ENCODE peak calls at places on chromosomes 11 and 22, in nine cellular contexts. E, W, F, Z, V, U, J, Y and G are unnamed samples.

GRCh38 chr22:32083000-32083399 is 39.9 kb downstream of the SLC5A1 start:
- DNase-seq in U (no peak), E (no peak), F (no peak), W (no peak), Z (no peak), Y (no peak), J (no peak), V (no peak), G (no peak)

GRCh38 chr22:31230871-31231621 is 18.9 kb downstream of the LIMK2 start:
- DNase-seq in J (peak), Y (peak), E (no peak), Z (peak), V (no peak), F (peak), U (peak), W (peak), G (peak)

GRCh38 chr11:72228229-72228843 is 3.8 kb downstream of the INPPL1 start:
- DNase-seq in J (no peak), Z (no peak), V (peak), F (no peak), E (no peak), W (peak), U (no peak), Y (no peak), G (no peak)

GRCh38 chr22:24768537-24769374 is 5.8 kb downstream of the PIWIL3 start:
- DNase-seq in W (peak), F (peak), Z (peak), Y (peak), E (no peak), J (peak), V (peak), U (peak), G (peak)

GRCh38 chr11:118572075-118572913 is at the start of gene ARCN1:
- DNase-seq in Z (peak), J (peak), E (no peak), F (peak), W (peak), Y (peak), V (peak), U (peak), G (peak)

GRCh38 chr11:120715239-120715638 is 203.7 kb downstream of the GRIK4 start:
- DNase-seq in J (no peak), Y (no peak), U (no peak), Z (no peak), F (no peak), W (no peak), V (no peak), E (no peak), G (peak)

GRCh38 chr22:21077884-21078508 is 32.2 kb downstream of the LRRC74B start:
- DNase-seq in V (no peak), Z (no peak), U (no peak), F (no peak), W (no peak), J (no peak), E (no peak), Y (no peak), G (no peak)

GRCh38 chr22:21098099-21098671 is 52.4 kb downstream of the LRRC74B start:
- DNase-seq in E (no peak), Z (no peak), F (no peak), Y (no peak), J (no peak), W (no peak), V (no peak), U (no peak), G (no peak)

GRCh38 chr22:44658371-44658953 is 43.5 kb upstream of the PRR5 start:
- DNase-seq in U (no peak), Z (peak), Y (peak), V (no peak), J (no peak), F (no peak), W (no peak), E (no peak), G (no peak)

GRCh38 chr22:44685384-44686056 is 16.5 kb upstream of the PRR5 start:
- DNase-seq in J (peak), Z (peak), U (peak), V (no peak), F (peak), E (peak), Y (no peak), W (peak), G (peak)

GRCh38 chr22:48185656-48186055 is 1423.2 kb downstream of the TBC1D22A start:
- DNase-seq in U (no peak), Z (no peak), V (peak), J (no peak), W (no peak), F (no peak), Y (no peak), E (no peak), G (no peak)

GRCh38 chr11:77140231-77140959 is 12.3 kb downstream of the MYO7A start:
- DNase-seq in W (peak), F (no peak), Y (no peak), U (peak), V (no peak), J (no peak), E (no peak), Z (peak), G (no peak)

GRCh38 chr22:25016311-25016710 is 63.8 kb downstream of the KIAA1671 start:
- DNase-seq in W (no peak), V (no peak), E (no peak), F (no peak), Z (no peak), Y (no peak), J (no peak), U (no peak), G (no peak)

GRCh38 chr11:19316434-19316833 is 75.7 kb upstream of the E2F8 start:
- DNase-seq in Y (no peak), J (no peak), W (no peak), F (no peak), V (no peak), E (no peak), U (peak), Z (no peak), G (no peak)

GRCh38 chr11:96037267-96037990 is 113.5 kb upstream of the MTMR2 start:
- DNase-seq in Y (peak), V (no peak), U (no peak), W (peak), F (no peak), E (peak), Z (no peak), J (peak), G (no peak)

GRCh38 chr11:65489706-65490310 is 9.0 kb upstream of the MALAT1 start:
- DNase-seq in V (no peak), W (no peak), E (no peak), J (no peak), Y (peak), F (no peak), Z (no peak), U (no peak), G (no peak)

GRCh38 chr11:94858012-94858705 is 90.0 kb downstream of the AMOTL1 start:
- DNase-seq in F (no peak), W (no peak), E (no peak), J (no peak), Z (no peak), V (no peak), U (no peak), Y (no peak), G (no peak)

GRCh38 chr22:20758688-20759087 is 15.2 kb upstream of the SERPIND1 start:
- DNase-seq in F (no peak), J (no peak), Z (no peak), U (no peak), Y (no peak), W (no peak), E (no peak), V (no peak), G (no peak)

GRCh38 chr11:3807856-3808845 is at the start of gene PGAP2:
- DNase-seq in F (peak), Z (peak), V (no peak), U (peak), W (peak), Y (peak), J (peak), E (no peak), G (peak)

GRCh38 chr11:20364412-20364792 is 888 bp downstream of the HTATIP2 start:
- DNase-seq in U (peak), F (no peak), V (no peak), J (peak), Z (no peak), E (no peak), Y (no peak), W (no peak), G (peak)

GRCh38 chr11:68929706-68930605 is 26.3 kb downstream of the IGHMBP2 start:
- DNase-seq in U (no peak), F (no peak), W (no peak), J (no peak), V (no peak), Y (no peak), Z (no peak), E (no peak), G (no peak)

GRCh38 chr11:86719781-86720463 is 47.5 kb upstream of the ME3 start:
- DNase-seq in V (no peak), E (peak), J (no peak), U (no peak), F (no peak), Y (peak), Z (peak), W (peak), G (no peak)

GRCh38 chr11:69430566-69430965 is 50.9 kb upstream of the LINC01488 start:
- DNase-seq in U (no peak), W (no peak), F (no peak), Y (peak), V (no peak), E (no peak), Z (peak), J (no peak), G (no peak)

GRCh38 chr11:118274184-118274583 is 10.1 kb upstream of the MPZL2 start:
- DNase-seq in E (no peak), W (no peak), J (no peak), F (no peak), Z (no peak), V (no peak), U (no peak), Y (no peak), G (no peak)

GRCh38 chr11:62546937-62547625 is 475 bp upstream of the AHNAK start:
- DNase-seq in F (no peak), J (peak), E (no peak), V (no peak), W (peak), Z (peak), U (no peak), Y (peak), G (no peak)

GRCh38 chr22:46162285-46162684 is 12.0 kb downstream of the PPARA start:
- DNase-seq in Z (no peak), Y (no peak), U (peak), W (no peak), V (no peak), J (no peak), E (no peak), F (no peak), G (no peak)

GRCh38 chr11:9629064-9629463 is 34.8 kb upstream of the SWAP70 start:
- DNase-seq in U (no peak), V (no peak), Y (no peak), F (no peak), Z (no peak), E (no peak), W (no peak), J (no peak), G (peak)

GRCh38 chr11:118628861-118629549 is 21.6 kb downstream of the PHLDB1 start:
- DNase-seq in W (no peak), J (no peak), Z (no peak), Y (no peak), F (no peak), U (no peak), E (no peak), V (no peak), G (no peak)

GRCh38 chr11:23509821-23510220 is 649.5 kb upstream of the CCDC179 start:
- DNase-seq in J (no peak), F (no peak), U (no peak), W (no peak), Y (no peak), E (no peak), Z (no peak), V (no peak), G (no peak)

GRCh38 chr11:126400019-126400962 is 44.8 kb downstream of the ST3GAL4 start:
- DNase-seq in Y (no peak), W (no peak), E (no peak), V (no peak), F (no peak), U (no peak), Z (no peak), J (no peak), G (no peak)

GRCh38 chr11:15835705-15836411 is 520.5 kb downstream of the SOX6 start:
- DNase-seq in J (no peak), F (no peak), U (no peak), Y (no peak), W (no peak), V (no peak), E (no peak), Z (no peak), G (no peak)

GRCh38 chr11:15202626-15203025 is 87.9 kb downstream of the INSC start:
- DNase-seq in F (no peak), Z (no peak), U (no peak), W (no peak), E (no peak), Y (no peak), J (no peak), V (no peak), G (no peak)

GRCh38 chr11:116731097-116731761 is 41.6 kb downstream of the BUD13 start:
- DNase-seq in E (no peak), V (peak), U (no peak), J (no peak), W (no peak), Y (peak), F (no peak), Z (peak), G (no peak)

GRCh38 chr11:32893947-32894827 is 1.6 kb downstream of the QSER1 start:
- DNase-seq in Z (peak), V (no peak), W (peak), F (no peak), E (peak), Y (peak), U (peak), J (peak), G (peak)

GRCh38 chr11:29343465-29344333 is 673.1 kb downstream of the KCNA4 start:
- DNase-seq in E (no peak), Y (peak), V (peak), Z (peak), F (no peak), W (peak), U (peak), J (peak), G (peak)

GRCh38 chr11:41578421-41579047 is 119.1 kb upstream of the LRRC4C start:
- DNase-seq in Z (no peak), W (peak), U (no peak), J (no peak), F (no peak), Y (peak), E (no peak), V (no peak), G (no peak)

GRCh38 chr22:39839917-39840510 is 53.5 kb downstream of the ENTHD1 start:
- DNase-seq in J (no peak), E (no peak), U (no peak), Y (no peak), Z (no peak), V (no peak), F (no peak), W (no peak), G (peak)

GRCh38 chr11:18650859-18651557 is 16.9 kb upstream of the SPTY2D1 start:
- DNase-seq in V (no peak), E (no peak), W (peak), U (peak), Y (peak), Z (peak), F (peak), J (peak), G (peak)

GRCh38 chr11:57379732-57380131 is 1.2 kb downstream of the PRG3 start:
- DNase-seq in Y (peak), F (no peak), W (peak), J (peak), Z (peak), U (no peak), V (no peak), E (no peak), G (peak)

DNA sequence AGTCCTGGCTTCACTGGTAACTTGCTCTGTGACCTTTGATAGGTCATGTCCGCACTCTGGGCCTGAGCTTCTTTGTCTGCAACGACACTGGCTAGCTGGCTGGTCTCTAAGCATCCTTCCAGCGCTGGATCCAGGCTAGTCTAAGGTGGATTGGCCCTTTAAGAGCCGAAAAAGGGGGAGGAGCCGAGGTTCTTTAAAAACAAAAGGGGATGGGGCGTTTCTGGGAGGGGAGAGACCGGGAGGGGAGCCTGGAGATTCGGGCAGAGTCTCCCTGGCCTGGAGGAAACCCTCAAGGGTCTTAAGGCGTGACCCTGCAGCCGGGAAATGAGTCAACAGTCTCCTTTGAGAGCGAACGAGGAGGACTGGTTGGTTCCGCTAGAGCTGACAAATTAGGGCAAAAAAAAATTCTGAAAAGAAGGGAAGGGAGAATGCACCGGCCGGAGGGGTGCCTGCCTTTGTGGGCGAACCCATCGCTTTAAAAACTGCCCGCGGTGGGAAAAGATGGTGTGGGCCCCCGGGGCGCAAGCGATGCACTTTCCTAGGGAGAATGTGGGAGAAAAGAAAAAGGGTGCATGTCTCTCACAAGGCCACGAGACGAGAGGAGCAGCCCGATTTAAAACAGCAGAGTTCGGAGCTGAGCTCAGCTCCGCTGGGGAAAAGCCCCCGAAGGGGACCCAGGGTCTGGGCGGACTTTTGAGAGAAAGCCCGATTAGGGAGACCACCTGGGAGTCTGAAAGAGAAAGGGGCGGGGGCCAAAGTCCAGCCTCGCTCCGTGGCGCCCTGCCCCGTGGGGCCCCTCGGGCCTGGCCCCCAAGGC is 952 bp downstream of the ZFTA start:
- DNase-seq in Z (peak), W (peak), E (peak), V (no peak), U (peak), J (peak), Y (peak), F (no peak), G (peak)
- TF ChIP-seq CTCF in Z (no peak), W (no peak), E (no peak), V (no peak), U (no peak), J (no peak), Y (no peak), F (no peak), G (no peak)

GRCh38 chr22:43515902-43516301 is 104.1 kb downstream of the MPPED1 start:
- DNase-seq in V (no peak), W (no peak), Z (no peak), Y (no peak), J (no peak), F (no peak), E (no peak), U (no peak), G (no peak)
- TF ChIP-seq CTCF in V (no peak), W (no peak), Z (no peak), Y (no peak), J (no peak), F (no peak), E (peak), U (no peak), G (no peak)

DNA sequence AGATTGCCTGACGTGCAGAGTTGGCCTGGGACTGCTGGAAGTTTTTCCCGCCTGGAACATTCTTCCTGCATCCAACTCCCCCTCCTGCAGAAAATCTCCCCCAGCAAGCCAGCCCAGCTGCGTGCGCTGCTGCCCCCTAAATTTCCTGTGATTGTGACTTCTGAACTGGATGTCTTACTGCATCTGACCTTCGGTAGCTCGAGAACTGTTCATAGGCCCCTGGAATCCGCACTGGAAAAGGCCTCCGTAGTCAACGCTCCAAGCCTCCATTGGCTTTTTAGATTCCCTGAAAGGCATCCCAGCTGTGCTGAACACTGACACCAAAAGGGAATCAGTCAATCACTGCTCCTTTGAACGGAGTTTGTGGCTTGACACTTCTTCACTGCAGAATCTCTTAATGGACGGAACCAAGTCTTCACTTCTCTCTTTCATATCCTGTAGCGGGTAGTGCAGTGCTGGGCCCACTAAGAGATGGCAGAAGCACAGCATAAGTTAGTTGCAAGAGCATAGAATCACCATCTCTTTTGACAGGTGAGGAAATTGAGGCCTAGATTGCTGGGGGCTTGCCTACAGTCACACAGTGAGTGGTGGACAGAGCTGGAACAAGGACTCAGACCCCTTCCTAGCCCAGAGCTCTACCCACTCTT is 14.2 kb upstream of the RASD2 start:
- DNase-seq in Z (no peak), V (no peak), J (no peak), W (no peak), U (no peak), E (no peak), F (no peak), Y (no peak), G (no peak)
- TF ChIP-seq CTCF in Z (no peak), V (no peak), J (no peak), W (no peak), U (no peak), E (no peak), F (no peak), Y (no peak), G (no peak)

GRCh38 chr22:50151571-50152537 is 18.7 kb upstream of the PANX2 start:
- DNase-seq in U (no peak), W (no peak), Z (no peak), F (no peak), V (no peak), Y (no peak), E (no peak), J (no peak), G (no peak)
- TF ChIP-seq CTCF in U (no peak), W (no peak), Z (no peak), F (no peak), V (no peak), Y (no peak), E (no peak), J (no peak), G (no peak)